ENCODE peak calls at places on chromosome 18, in eight cellular contexts. U, Y, G, Z, X, V, M and I are unnamed samples.

GRCh38 chr18:12426924-12427323 is 19.2 kb downstream of the PRELID3A start:
- DNase-seq in U (no peak), Y (no peak), G (no peak), Z (no peak), X (no peak), V (no peak), M (no peak), I (no peak)

GRCh38 chr18:59865241-59865986 is 34.4 kb upstream of the PMAIP1 start:
- DNase-seq in U (no peak), Y (no peak), G (no peak), Z (peak), X (no peak), V (no peak), M (no peak), I (no peak)

GRCh38 chr18:398866-399637 is 101.4 kb downstream of the COLEC12 start:
- DNase-seq in U (no peak), Y (no peak), G (no peak), Z (no peak), X (no peak), V (no peak), M (no peak), I (no peak)

GRCh38 chr18:63758616-63759015 is 16.6 kb upstream of the SERPINB7 start:
- DNase-seq in U (no peak), Y (no peak), G (peak), Z (no peak), X (no peak), V (no peak), M (no peak), I (no peak)

GRCh38 chr18:42446195-42446594 is 491.2 kb downstream of the PIK3C3 start:
- DNase-seq in U (no peak), Y (no peak), G (peak), Z (peak), X (no peak), V (peak), M (no peak), I (no peak)

GRCh38 chr18:54359233-54359632 is 1.5 kb downstream of the C18orf54 start:
- DNase-seq in U (no peak), Y (no peak), G (no peak), Z (peak), X (no peak), V (peak), M (no peak), I (no peak)

GRCh38 chr18:63477972-63478371 is 1.2 kb downstream of the SERPINB5 start:
- DNase-seq in U (no peak), Y (no peak), G (no peak), Z (peak), X (no peak), V (no peak), M (no peak), I (no peak)

GRCh38 chr18:8890957-8891464 is 185.7 kb downstream of the MTCL1 start:
- DNase-seq in U (no peak), Y (peak), G (peak), Z (peak), X (peak), V (peak), M (peak), I (no peak)

GRCh38 chr18:4096501-4096900 is 358.6 kb downstream of the DLGAP1 start:
- DNase-seq in U (no peak), Y (no peak), G (no peak), Z (no peak), X (no peak), V (peak), M (no peak), I (no peak)

GRCh38 chr18:78814321-78814720 is 165.3 kb upstream of the SALL3 start:
- DNase-seq in U (no peak), Y (no peak), G (no peak), Z (no peak), X (no peak), V (no peak), M (no peak), I (no peak)

GRCh38 chr18:58041633-58042032 is 2.4 kb upstream of the NEDD4L start:
- DNase-seq in U (no peak), Y (no peak), G (no peak), Z (no peak), X (no peak), V (no peak), M (no peak), I (no peak)

GRCh38 chr18:58624011-58624410 is 4.9 kb downstream of the ALPK2 start:
- DNase-seq in U (no peak), Y (no peak), G (no peak), Z (peak), X (no peak), V (no peak), M (no peak), I (no peak)

GRCh38 chr18:76983613-76984051 is 149.0 kb downstream of the MBP start:
- DNase-seq in U (no peak), Y (no peak), G (no peak), Z (no peak), X (no peak), V (no peak), M (no peak), I (no peak)

GRCh38 chr18:76937597-76937996 is 115.2 kb downstream of the ZNF236 start:
- DNase-seq in U (no peak), Y (no peak), G (no peak), Z (no peak), X (no peak), V (no peak), M (no peak), I (no peak)

GRCh38 chr18:37254256-37254880 is 311.2 kb downstream of the CELF4 start:
- DNase-seq in U (peak), Y (no peak), G (no peak), Z (no peak), X (no peak), V (no peak), M (peak), I (no peak)

GRCh38 chr18:76425299-76426101 is 69.5 kb downstream of the ZNF516 start:
- DNase-seq in U (no peak), Y (no peak), G (no peak), Z (peak), X (no peak), V (no peak), M (no peak), I (no peak)

GRCh38 chr18:62688743-62689317 is 26.5 kb upstream of the PHLPP1 start:
- DNase-seq in U (no peak), Y (no peak), G (no peak), Z (no peak), X (no peak), V (no peak), M (no peak), I (no peak)

GRCh38 chr18:58004317-58004716 is 39.7 kb upstream of the NEDD4L start:
- DNase-seq in U (no peak), Y (no peak), G (peak), Z (peak), X (no peak), V (no peak), M (no peak), I (no peak)

GRCh38 chr18:55323051-55323994 is 264.7 kb downstream of the TCF4 start:
- DNase-seq in U (no peak), Y (no peak), G (no peak), Z (peak), X (no peak), V (no peak), M (no peak), I (no peak)